ENCODE peak calls at places on chromosome 20, in six cellular contexts. G is dorsolateral prefrontal cortex, N is ascending aorta, O is tibial nerve, T is endodermal cell, Z is heart right ventricle. E is an unnamed sample. For H3K27me3, the result is how much of the 10 kb centered on the place peaks cover.

GRCh38 chr20:53866787-53867740 is 203.3 kb downstream of the BCAS1 start:
- DNase-seq in G (no peak), Z (no peak), T (no peak), N (no peak), O (no peak), E (no peak)

GRCh38 chr20:1894471-1894950 is 696 bp upstream of the SIRPA start:
- DNase-seq in O (no peak), Z (no peak), G (no peak), N (peak), T (peak), E (peak)

GRCh38 chr20:33719277-33719988 is 677 bp downstream of the PXMP4 start:
- DNase-seq in O (no peak), G (no peak), N (no peak), Z (no peak), T (peak), E (no peak)

GRCh38 chr20:16385462-16385861 is 187.8 kb downstream of the KIF16B start:
- DNase-seq in N (no peak), G (no peak), O (no peak), Z (no peak), T (no peak), E (no peak)

GRCh38 chr20:58145506-58146080 is 82.9 kb downstream of the ANKRD60 start:
- DNase-seq in T (peak), N (peak), G (no peak), Z (no peak), O (no peak), E (no peak)

GRCh38 chr20:25000268-25000801 is 7.8 kb upstream of the APMAP start:
- DNase-seq in Z (peak), G (peak), T (peak), O (peak), N (peak), E (peak)

GRCh38 chr20:49729780-49730179 is 16.1 kb upstream of the B4GALT5 start:
- DNase-seq in T (no peak), G (no peak), Z (no peak), N (no peak), O (no peak), E (no peak)

GRCh38 chr20:50286609-50287008 is 96.0 kb downstream of the CEBPB start:
- DNase-seq in O (peak), Z (peak), N (peak), G (no peak), T (no peak), E (peak)

GRCh38 chr20:8602389-8603116 is 466.3 kb upstream of the PLCB4 start:
- DNase-seq in T (no peak), O (no peak), G (no peak), Z (no peak), N (no peak), E (no peak)

GRCh38 chr20:25573288-25574251 is 11.8 kb downstream of the NINL start:
- DNase-seq in N (no peak), O (no peak), Z (no peak), T (peak), G (no peak), E (no peak)

GRCh38 chr20:2955257-2955950 is 82.1 kb downstream of the PTPRA start:
- DNase-seq in N (no peak), Z (no peak), G (no peak), O (no peak), T (no peak), E (no peak)

GRCh38 chr20:11445161-11445560 is 472.5 kb upstream of the BTBD3 start:
- DNase-seq in T (no peak), G (no peak), Z (no peak), N (no peak), O (no peak), E (no peak)

GRCh38 chr20:9389321-9389720 is 125.1 kb upstream of the LAMP5 start:
- DNase-seq in N (no peak), O (no peak), Z (no peak), G (no peak), T (no peak), E (no peak)

GRCh38 chr20:21373436-21373835 is 23.9 kb downstream of the NKX2-4 start:
- DNase-seq in N (no peak), G (no peak), T (no peak), O (no peak), Z (no peak), E (no peak)

GRCh38 chr20:20839771-20840170 is 127.3 kb upstream of the RALGAPA2 start:
- DNase-seq in N (no peak), O (no peak), G (no peak), Z (no peak), T (no peak), E (no peak)

GRCh38 chr20:44643596-44644383 is 7.7 kb downstream of the ADA start:
- DNase-seq in G (no peak), O (peak), N (peak), Z (peak), T (peak), E (peak)

GRCh38 chr20:63020681-63021080 is 13.9 kb upstream of the BHLHE23 start:
- DNase-seq in Z (no peak), N (no peak), O (no peak), G (no peak), T (no peak), E (peak)
- H3K27me3 ChIP-seq in Z (half or more), N (under half), O (under half), G (under half), T (under half), E (under half)

GRCh38 chr20:371755-372542 is 8.6 kb upstream of the TRIB3 start:
- DNase-seq in N (peak), G (no peak), T (no peak), O (peak), Z (peak), E (no peak)
- H3K27ac ChIP-seq in N (no peak), G (no peak), T (no peak), O (no peak), Z (no peak), E (no peak)

GRCh38 chr20:6632187-6632586 is 135.3 kb upstream of the BMP2 start:
- DNase-seq in N (no peak), Z (peak), O (peak), T (no peak), G (peak), E (peak)
- H3K27me3 ChIP-seq in N (under half), Z (under half), O (under half), T (under half), G (under half), E (under half)

GRCh38 chr20:51318058-51318960 is 224.2 kb downstream of the NFATC2 start:
- DNase-seq in Z (peak), N (no peak), T (peak), G (peak), O (no peak), E (no peak)
- H3K27ac ChIP-seq in Z (no peak), N (no peak), T (no peak), G (no peak), O (no peak), E (no peak)

GRCh38 chr20:59600472-59600871 is 3.9 kb upstream of the PHACTR3 start:
- DNase-seq in N (no peak), O (no peak), T (no peak), G (no peak), Z (no peak), E (no peak)
- H3K27me3 ChIP-seq in N (under half), O (under half), T (half or more), G (under half), Z (half or more), E (under half)

GRCh38 chr20:64205611-64206026 is 41.4 kb downstream of the MYT1 start:
- DNase-seq in T (no peak), N (no peak), O (no peak), Z (no peak), G (peak), E (no peak)
- H3K27ac ChIP-seq in T (no peak), N (no peak), O (no peak), Z (no peak), G (no peak), E (no peak)

DNA sequence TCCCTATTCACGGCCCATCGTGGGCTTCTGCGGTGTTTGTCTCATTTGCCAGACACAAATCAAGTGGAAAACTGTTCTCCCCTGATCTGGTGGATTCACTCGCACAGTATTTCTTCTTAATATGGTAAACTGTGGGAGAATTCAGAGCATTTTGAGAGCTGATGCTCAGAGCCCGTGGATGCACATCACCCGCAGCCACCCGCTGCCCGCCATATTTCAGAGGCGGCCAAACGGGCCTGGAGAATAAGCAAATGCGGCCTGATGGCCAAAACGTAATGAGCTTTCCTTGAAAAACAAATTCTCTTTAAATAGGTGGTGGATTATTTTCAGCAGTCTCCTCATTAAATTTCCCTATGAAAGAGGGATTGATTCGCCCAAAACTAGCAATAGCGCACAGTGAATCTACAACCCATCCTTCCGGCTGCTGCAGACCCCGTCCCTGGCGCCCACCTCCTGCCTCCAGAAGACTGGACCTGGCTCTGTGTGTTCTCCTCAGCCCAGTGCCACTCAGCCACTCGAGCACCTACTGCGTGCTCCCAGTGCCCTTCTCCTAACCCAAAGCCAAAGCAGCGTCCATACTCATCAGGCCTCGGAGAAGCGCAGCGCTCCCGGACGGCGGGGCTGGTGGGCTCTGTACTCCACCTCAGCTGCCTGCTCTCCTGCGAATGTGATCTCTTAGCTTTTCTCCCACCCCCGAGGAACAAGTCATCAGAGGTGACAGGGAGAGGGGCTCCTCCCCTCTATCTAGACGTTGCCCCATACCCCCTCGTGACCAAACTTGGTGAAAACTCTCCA is 224.8 kb downstream of the TAF4 start:
- DNase-seq in G (no peak), T (no peak), O (no peak), N (no peak), Z (no peak), E (no peak)
- H3K27me3 ChIP-seq in G (under half), T (under half), O (under half), N (under half), Z (under half), E (under half)

GRCh38 chr20:56724246-56724757 is 95.2 kb downstream of the TFAP2C start:
- DNase-seq in O (no peak), T (no peak), Z (no peak), G (no peak), N (no peak), E (no peak)

GRCh38 chr20:56720620-56721213 is 91.6 kb downstream of the TFAP2C start:
- DNase-seq in T (no peak), Z (no peak), N (no peak), O (no peak), G (no peak), E (no peak)

GRCh38 chr20:56716806-56717205 is 87.7 kb downstream of the TFAP2C start:
- DNase-seq in O (no peak), T (no peak), N (no peak), Z (no peak), G (no peak), E (no peak)

GRCh38 chr20:56718816-56719215 is 89.7 kb downstream of the TFAP2C start:
- DNase-seq in N (no peak), T (no peak), O (no peak), G (no peak), Z (no peak), E (no peak)

GRCh38 chr20:56722042-56722441 is 92.9 kb downstream of the TFAP2C start:
- DNase-seq in O (peak), T (no peak), Z (peak), N (no peak), G (no peak), E (no peak)
- H3K27ac ChIP-seq in O (no peak), T (no peak), Z (no peak), N (no peak), G (no peak), E (no peak)